ENCODE peak calls at places on chromosomes 1 and 21, in five cellular contexts. S is tibial artery; O is sigmoid colon; D is CD8-positive, alpha-beta T cell; T is upper lobe of right lung. E is an unnamed sample.

GRCh38 chr1:117600966-117601365 is 4.9 kb upstream of the TENT5C start:
- DNase-seq in S (no peak), O (no peak), D (no peak), T (no peak), E (no peak)

GRCh38 chr1:3858231-3858981 is 1.1 kb downstream of the DFFB start:
- DNase-seq in S (no peak), O (no peak), D (no peak), T (no peak), E (no peak)

GRCh38 chr1:3455630-3456448 is 1.4 kb downstream of the ARHGEF16 start:
- DNase-seq in S (no peak), O (no peak), D (no peak), T (no peak), E (no peak)

GRCh38 chr1:155170101-155170785 is 2.9 kb downstream of the KRTCAP2 start:
- DNase-seq in S (peak), O (no peak), D (no peak), T (no peak), E (no peak)

GRCh38 chr1:41573803-41574713 is 89.6 kb upstream of the EDN2 start:
- DNase-seq in S (peak), O (peak), D (peak), T (peak), E (peak)

GRCh38 chr1:86380257-86380861 is 15.8 kb downstream of the ODF2L start:
- DNase-seq in S (no peak), O (no peak), D (no peak), T (no peak), E (no peak)

GRCh38 chr1:22039594-22040347 is 12.7 kb upstream of the CDC42 start:
- DNase-seq in S (no peak), O (peak), D (peak), T (peak), E (peak)

GRCh38 chr1:147895123-147895522 is 7.5 kb upstream of the GJA8 start:
- DNase-seq in S (no peak), O (no peak), D (no peak), T (no peak), E (no peak)

GRCh38 chr1:15246960-15247614 is at the start of gene FHAD1:
- DNase-seq in S (no peak), O (peak), D (peak), T (peak), E (no peak)

GRCh38 chr1:150352883-150353282 is 11.1 kb upstream of the RPRD2 start:
- DNase-seq in S (no peak), O (no peak), D (no peak), T (no peak), E (no peak)

GRCh38 chr1:77030401-77031100 is 163.3 kb downstream of the ST6GALNAC5 start:
- DNase-seq in S (no peak), O (no peak), D (no peak), T (no peak), E (no peak)

GRCh38 chr1:235888119-235888643 is 21.5 kb upstream of the LYST start:
- DNase-seq in S (no peak), O (no peak), D (peak), T (no peak), E (no peak)

GRCh38 chr21:36966846-36967657 is 583 bp upstream of the HLCS start:
- DNase-seq in S (no peak), O (no peak), D (no peak), T (no peak), E (no peak)

GRCh38 chr1:115654663-115655306 is 13.0 kb downstream of the VANGL1 start:
- DNase-seq in S (no peak), O (no peak), D (no peak), T (no peak), E (no peak)

GRCh38 chr1:73626326-73626725 is 571.6 kb downstream of the LRRIQ3 start:
- DNase-seq in S (no peak), O (no peak), D (no peak), T (no peak), E (no peak)

GRCh38 chr1:39683591-39684312 is 7.5 kb downstream of the HPCAL4 start:
- DNase-seq in S (no peak), O (no peak), D (peak), T (no peak), E (no peak)

GRCh38 chr1:41418868-41419583 is 57.8 kb downstream of the FOXO6 start:
- DNase-seq in S (peak), O (peak), D (no peak), T (peak), E (no peak)

GRCh38 chr1:212089560-212090163 is 54.1 kb downstream of the DTL start:
- DNase-seq in S (no peak), O (no peak), D (no peak), T (no peak), E (no peak)

GRCh38 chr1:228650141-228650540 is 85.1 kb upstream of the RHOU start:
- DNase-seq in S (no peak), O (no peak), D (no peak), T (no peak), E (no peak)

GRCh38 chr1:1431006-1431844 is 4.3 kb upstream of the VWA1 start:
- DNase-seq in S (no peak), O (no peak), D (no peak), T (peak), E (no peak)

GRCh38 chr1:231421616-231421970 is 494 bp downstream of the EGLN1 start:
- DNase-seq in S (peak), O (peak), D (peak), T (no peak), E (no peak)

GRCh38 chr1:64062941-64063581 is 140.4 kb upstream of the UBE2U start:
- DNase-seq in S (no peak), O (no peak), D (no peak), T (no peak), E (no peak)

GRCh38 chr1:6454856-6455751 is 10.9 kb downstream of the TNFRSF25 start:
- DNase-seq in S (no peak), O (no peak), D (no peak), T (no peak), E (no peak)

GRCh38 chr1:8777867-8778266 is 39.6 kb downstream of the RERE start:
- DNase-seq in S (no peak), O (no peak), D (no peak), T (no peak), E (no peak)

GRCh38 chr1:8780405-8780804 is 37.0 kb downstream of the RERE start:
- DNase-seq in S (no peak), O (no peak), D (no peak), T (no peak), E (no peak)

GRCh38 chr1:8776104-8776503 is 41.3 kb downstream of the RERE start:
- DNase-seq in S (no peak), O (no peak), D (no peak), T (no peak), E (no peak)
- TF ChIP-seq CTCF in S (no peak), O (no peak), D (no peak), T (no peak), E (no peak)

DNA sequence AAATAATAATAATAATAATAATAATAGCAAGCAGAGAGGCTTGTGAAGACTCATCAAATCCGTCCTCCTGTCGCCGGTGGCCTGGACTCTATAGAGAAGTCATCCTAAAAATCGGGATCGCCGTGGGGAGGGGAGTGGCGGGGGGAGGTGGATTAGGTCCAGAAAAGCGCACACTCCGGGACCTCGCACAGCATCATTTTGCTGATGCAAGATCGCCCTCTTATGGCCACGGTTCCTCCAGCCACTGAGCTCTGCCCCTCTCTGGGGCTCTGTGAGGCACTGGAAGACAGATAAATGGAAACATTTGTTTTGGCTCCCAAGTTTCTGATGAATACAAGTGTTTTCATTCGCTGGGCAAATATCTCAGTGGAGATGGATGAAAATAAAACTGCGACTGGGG is 612.0 kb downstream of the MATN1 start:
- DNase-seq in S (no peak), O (no peak), D (no peak), T (peak), E (no peak)
- TF ChIP-seq CTCF in S (peak), O (peak), D (no peak), T (peak), E (no peak)

GRCh38 chr1:17829579-17829978 is 74.4 kb downstream of the ACTL8 start:
- DNase-seq in S (peak), O (no peak), D (no peak), T (peak), E (no peak)

GRCh38 chr1:17828991-17829390 is 73.9 kb downstream of the ACTL8 start:
- DNase-seq in S (no peak), O (no peak), D (no peak), T (no peak), E (no peak)

GRCh38 chr1:17825273-17826164 is 70.4 kb downstream of the ACTL8 start:
- DNase-seq in S (peak), O (no peak), D (no peak), T (peak), E (no peak)

GRCh38 chr1:17822741-17823426 is 67.8 kb downstream of the ACTL8 start:
- DNase-seq in S (peak), O (no peak), D (no peak), T (peak), E (no peak)

GRCh38 chr1:17826165-17826488 is 71.0 kb downstream of the ACTL8 start:
- DNase-seq in S (peak), O (no peak), D (no peak), T (peak), E (no peak)
- TF ChIP-seq CTCF in S (peak), O (peak), D (no peak), T (peak), E (no peak)

GRCh38 chr21:41956926-41957729 is 3.3 kb upstream of the C2CD2 start:
- DNase-seq in S (no peak), O (peak), D (no peak), T (no peak), E (no peak)

GRCh38 chr21:41958886-41959563 is 5.2 kb upstream of the C2CD2 start:
- DNase-seq in S (peak), O (no peak), D (no peak), T (no peak), E (no peak)

GRCh38 chr21:41955516-41955915 is 1.7 kb upstream of the C2CD2 start:
- DNase-seq in S (no peak), O (no peak), D (no peak), T (no peak), E (no peak)

GRCh38 chr21:41960386-41960785 is 6.6 kb upstream of the C2CD2 start:
- DNase-seq in S (no peak), O (no peak), D (no peak), T (no peak), E (no peak)

GRCh38 chr21:41957991-41958766 is 4.4 kb upstream of the C2CD2 start:
- DNase-seq in S (peak), O (peak), D (no peak), T (no peak), E (no peak)
- TF ChIP-seq CTCF in S (peak), O (peak), D (no peak), T (peak), E (no peak)

GRCh38 chr1:164480285-164480907 is 78.6 kb upstream of the PBX1 start:
- DNase-seq in S (no peak), O (no peak), D (no peak), T (no peak), E (no peak)
- TF ChIP-seq CTCF in S (no peak), O (no peak), D (no peak), T (no peak), E (no peak)

DNA sequence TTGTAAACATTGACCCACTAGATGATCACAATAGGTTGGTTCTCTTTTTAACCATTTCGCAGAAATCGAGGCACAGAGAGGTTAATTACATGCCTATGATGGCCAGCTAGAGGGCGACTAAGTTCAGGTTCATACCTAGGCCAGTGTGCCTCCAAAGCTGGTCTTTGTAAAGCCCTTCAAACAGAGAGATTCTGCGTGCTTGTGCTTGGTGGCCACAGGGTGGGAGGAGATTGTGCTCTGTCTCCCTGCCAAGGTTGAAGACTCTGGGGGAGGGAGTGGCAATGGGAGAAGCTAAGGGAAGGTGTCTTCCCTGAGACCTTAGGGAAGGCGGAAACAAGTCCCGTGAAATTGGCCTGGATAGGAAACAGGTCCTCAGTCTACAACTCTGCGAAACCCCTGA is 59.1 kb upstream of the RBM15 start:
- DNase-seq in S (no peak), O (no peak), D (no peak), T (no peak), E (no peak)
- TF ChIP-seq CTCF in S (no peak), O (no peak), D (no peak), T (no peak), E (no peak)